ENCODE peak calls at places on chromosome 1, in five cellular contexts. Z is RPMI7951, K is AML-193, W is foreskin keratinocyte, T is GM23248. A is an unnamed sample.

GRCh38 chr1:227998374-227999055 is 8.3 kb upstream of the WNT3A start:
- DNase-seq in W (no peak), K (no peak), T (no peak), Z (no peak), A (no peak)

GRCh38 chr1:90725961-90726715 is 9.0 kb upstream of the BARHL2 start:
- DNase-seq in W (peak; percentile 35), T (peak; percentile 30), K (no peak), Z (no peak), A (no peak)

GRCh38 chr1:40204855-40205254 is 42.9 kb upstream of the TMCO2 start:
- DNase-seq in T (no peak), K (peak; percentile 19), Z (no peak), W (no peak), A (no peak)

GRCh38 chr1:183609313-183609712 is 19.1 kb upstream of the NCF2 start:
- DNase-seq in Z (peak; percentile 68), W (peak; percentile 84), T (peak; percentile 94), K (peak; percentile 92), A (no peak)

GRCh38 chr1:160189649-160190625 is at the start of gene CASQ1:
- DNase-seq in Z (no peak), T (peak; percentile 64), W (no peak), K (no peak), A (no peak)

GRCh38 chr1:55200667-55201066 is 14.5 kb downstream of the USP24 start:
- DNase-seq in Z (no peak), W (no peak), K (no peak), T (no peak), A (no peak)

GRCh38 chr1:11823366-11824137 is 17.6 kb downstream of the CLCN6 start:
- DNase-seq in K (no peak), Z (no peak), W (no peak), T (no peak), A (no peak)

GRCh38 chr1:153957744-153958110 is 685 bp downstream of the CRTC2 start:
- DNase-seq in K (no peak), W (peak; percentile 18), T (no peak), Z (no peak), A (no peak)

GRCh38 chr1:10353282-10353681 is 45.6 kb upstream of the PGD start:
- DNase-seq in T (no peak), K (no peak), W (no peak), Z (no peak), A (no peak)

GRCh38 chr1:15943515-15944307 is 32.2 kb downstream of the ZBTB17 start:
- DNase-seq in T (no peak), K (no peak), Z (no peak), W (no peak), A (no peak)

GRCh38 chr1:53396563-53397268 is 62.5 kb upstream of the DMRTB1 start:
- DNase-seq in K (no peak), Z (peak; percentile 19), T (no peak), W (no peak), A (no peak)

GRCh38 chr1:85245891-85246290 is 13.6 kb downstream of the C1orf52 start:
- DNase-seq in K (no peak), T (no peak), W (no peak), Z (no peak), A (no peak)

GRCh38 chr1:53704304-53704703 is 34.7 kb downstream of the GLIS1 start:
- DNase-seq in W (no peak), Z (no peak), T (no peak), K (no peak), A (no peak)

GRCh38 chr1:67441183-67441582 is 11.0 kb upstream of the SERBP1 start:
- DNase-seq in K (peak; percentile 35), T (peak; percentile 46), W (no peak), Z (peak; percentile 76), A (no peak)

GRCh38 chr1:182357177-182357576 is 34.4 kb downstream of the GLUL start:
- DNase-seq in Z (no peak), W (no peak), K (no peak), T (no peak), A (no peak)

GRCh38 chr1:230866171-230866811 is 2.0 kb downstream of the C1orf198 start:
- DNase-seq in Z (peak; percentile 51), W (no peak), K (no peak), T (peak; percentile 78), A (no peak)

GRCh38 chr1:222161676-222162075 is 386.2 kb downstream of the HHIPL2 start:
- DNase-seq in Z (peak; percentile 45), K (no peak), W (peak; percentile 43), T (no peak), A (no peak)

GRCh38 chr1:118364882-118365281 is 179.9 kb upstream of the SPAG17 start:
- DNase-seq in T (no peak), K (no peak), W (no peak), Z (no peak), A (no peak)

GRCh38 chr1:54499097-54500029 is 48.7 kb upstream of the ACOT11 start:
- DNase-seq in T (peak; percentile 78), W (no peak), K (peak; percentile 31), Z (no peak), A (peak; percentile 57)

GRCh38 chr1:230326971-230327891 is 98.9 kb downstream of the PGBD5 start:
- DNase-seq in W (no peak), T (peak; percentile 31), Z (no peak), K (no peak), A (no peak)

GRCh38 chr1:204089044-204089751 is 16.3 kb downstream of the SOX13 start:
- DNase-seq in K (no peak), T (peak; percentile 64), Z (peak; percentile 24), W (peak; percentile 58), A (no peak)

GRCh38 chr1:206544562-206545257 is 37.4 kb downstream of the RASSF5 start:
- DNase-seq in Z (peak; percentile 35), T (peak; percentile 46), W (peak; percentile 21), K (peak; percentile 41), A (no peak)

GRCh38 chr1:201169203-201169602 is 14.9 kb upstream of the TMEM9 start:
- DNase-seq in Z (no peak), T (no peak), W (no peak), K (no peak), A (no peak)

A was measured in NCI-H748 treated with DMSO at 0.1 percent for 48 hours.